ENCODE peak calls at places on chromosomes 12 and 14, in five cellular contexts. D is neuronal stem cell; N is head of caudate nucleus; E is right cardiac atrium; T is stimulated activated CD4-positive, alpha-beta T cell treated with anti-CD3 and anti-CD28 coated beads, Interleukin-1b, Interleukin-23, amount 100 ng/mL, for 48 hours. J is an unnamed sample.

GRCh38 chr14:63605041-63605532 is 36.6 kb downstream of the WDR89 start:
- DNase-seq in D (no peak), N (no peak), E (no peak), T (no peak), J (no peak)

GRCh38 chr12:80512781-80513180 is 68.7 kb downstream of the PTPRQ start:
- DNase-seq in D (no peak), N (no peak), E (no peak), T (no peak), J (no peak)

GRCh38 chr14:88130057-88130432 is 125.1 kb downstream of the GPR65 start:
- DNase-seq in D (no peak), N (no peak), E (no peak), T (no peak), J (no peak)

GRCh38 chr14:44507183-44507582 is at the start of gene FSCB:
- DNase-seq in D (no peak), N (no peak), E (no peak), T (no peak), J (no peak)

GRCh38 chr12:93853698-93854478 is 176.7 kb downstream of the CRADD start:
- DNase-seq in D (no peak), N (no peak), E (no peak), T (no peak), J (no peak)

GRCh38 chr12:29783773-29784666 is at the start of gene TMTC1:
- DNase-seq in D (peak), N (peak), E (peak), T (no peak), J (peak)

GRCh38 chr12:21337453-21337852 is 2.7 kb upstream of the SLCO1A2 start:
- DNase-seq in D (no peak), N (no peak), E (no peak), T (no peak), J (no peak)

GRCh38 chr14:70567791-70568190 is 32.7 kb downstream of the MED6 start:
- DNase-seq in D (no peak), N (no peak), E (no peak), T (peak), J (no peak)

GRCh38 chr12:49806877-49807276 is 21.3 kb downstream of the NCKAP5L start:
- DNase-seq in D (no peak), N (no peak), E (no peak), T (no peak), J (no peak)

GRCh38 chr12:116578051-116578450 is 18.9 kb downstream of the MAP1LC3B2 start:
- DNase-seq in D (no peak), N (no peak), E (no peak), T (no peak), J (no peak)

GRCh38 chr12:120649442-120650248 is 9.2 kb downstream of the CABP1 start:
- DNase-seq in D (no peak), N (peak), E (peak), T (no peak), J (no peak)

GRCh38 chr14:101231828-101232227 is 328.3 kb upstream of the RTL1 start:
- DNase-seq in D (no peak), N (no peak), E (no peak), T (no peak), J (no peak)

GRCh38 chr14:75578786-75579781 is 664 bp downstream of the FLVCR2 start:
- DNase-seq in D (peak), N (no peak), E (peak), T (no peak), J (no peak)

J was measured in cerebellum.